ENCODE peak calls at places on chromosome 9, in seven cellular contexts. B is NCI-H69; J is activated CD8-positive, alpha-beta memory T cell treated with anti-CD3 and anti-CD28 coated beads, Interleukin-2, amount 50 U/mL, for 48 hours; N is uterus; Q is activated T-helper 9 cell treated with anti-CD3 and anti-CD28 coated beads, Interleukin-2, amount 50 U/mL, for 16 hours; A is stimulated activated CD4-positive, alpha-beta T cell treated with anti-CD3 and anti-CD28 coated beads, Interleukin-2, amount 100 ng/mL, for 48 hours; L is NCI-H1105. H is an unnamed sample.

GRCh38 chr9:110814159-110814558 is 145.6 kb downstream of the MUSK start:
- DNase-seq in B (no peak), J (no peak), N (no peak), Q (no peak), A (no peak), L (no peak), H (no peak)

GRCh38 chr9:86099695-86100364 is 472 bp upstream of the GOLM1 start:
- DNase-seq in B (peak), J (peak), N (peak), Q (no peak), A (peak), L (no peak), H (peak)

GRCh38 chr9:125509476-125509875 is 197.5 kb downstream of the MAPKAP1 start:
- DNase-seq in B (peak), J (no peak), N (no peak), Q (no peak), A (no peak), L (no peak), H (no peak)

GRCh38 chr9:132773764-132774339 is 103.6 kb downstream of the GTF3C4 start:
- DNase-seq in B (no peak), J (no peak), N (no peak), Q (no peak), A (no peak), L (no peak), H (no peak)

GRCh38 chr9:88522360-88522759 is 12.6 kb upstream of the NXNL2 start:
- DNase-seq in B (no peak), J (no peak), N (no peak), Q (no peak), A (no peak), L (no peak), H (no peak)

GRCh38 chr9:31135567-31135966 is 1248.9 kb upstream of the ACO1 start:
- DNase-seq in B (no peak), J (no peak), N (no peak), Q (no peak), A (no peak), L (no peak), H (no peak)

GRCh38 chr9:70746760-70747159 is 332.3 kb upstream of the KLF9 start:
- DNase-seq in B (peak), J (no peak), N (no peak), Q (no peak), A (no peak), L (peak), H (no peak)

GRCh38 chr9:115590016-115590415 is 472.1 kb upstream of the TNC start:
- DNase-seq in B (no peak), J (no peak), N (peak), Q (no peak), A (no peak), L (no peak), H (no peak)

GRCh38 chr9:70229579-70229978 is 29.2 kb upstream of the SMC5 start:
- DNase-seq in B (peak), J (no peak), N (no peak), Q (no peak), A (no peak), L (no peak), H (no peak)

GRCh38 chr9:137237759-137238726 is 3.0 kb upstream of the TUBB4B start:
- DNase-seq in B (peak), J (no peak), N (no peak), Q (no peak), A (no peak), L (no peak), H (no peak)

GRCh38 chr9:98374385-98375051 is 119.1 kb upstream of the TBC1D2 start:
- DNase-seq in B (no peak), J (no peak), N (no peak), Q (no peak), A (no peak), L (no peak), H (no peak)

GRCh38 chr9:129483467-129484324 is 137.2 kb downstream of the C9orf50 start:
- DNase-seq in B (peak), J (no peak), N (peak), Q (peak), A (no peak), L (peak), H (no peak)

GRCh38 chr9:97845130-97845529 is 7.9 kb upstream of the FOXE1 start:
- DNase-seq in B (peak), J (no peak), N (no peak), Q (no peak), A (no peak), L (no peak), H (no peak)

H was measured in GM19239.